ENCODE peak calls at places on chromosome X, in four cellular contexts. D is H9, C is H1, I is IMR-90. O is an unnamed sample.

GRCh38 chrX:110162867-110163266 is 155.0 kb downstream of the AMMECR1 start:
- DNase-seq in I (no peak), C (no peak), D (no peak), O (no peak)

GRCh38 chrX:80285131-80285773 is 135.0 kb upstream of the TENT5D start:
- DNase-seq in I (peak), C (peak), D (peak), O (peak)

GRCh38 chrX:12951590-12951965 is 23.3 kb upstream of the TMSB4X start:
- DNase-seq in C (no peak), I (no peak), D (no peak), O (no peak)

GRCh38 chrX:9188117-9188516 is 154.2 kb upstream of the FAM9B start:
- DNase-seq in D (no peak), C (no peak), I (no peak), O (no peak)

GRCh38 chrX:17738002-17738713 is 865 bp downstream of the SCML1 start:
- DNase-seq in C (peak), D (peak), I (peak), O (peak)

GRCh38 chrX:150736478-150736877 is 43.3 kb downstream of the MTMR1 start:
- DNase-seq in C (no peak), I (no peak), D (no peak), O (no peak)

GRCh38 chrX:102339312-102340298 is 92.6 kb downstream of the NXF2 start:
- DNase-seq in C (no peak), I (no peak), D (peak), O (no peak)

GRCh38 chrX:13664026-13664425 is 11.1 kb downstream of the TCEANC start:
- DNase-seq in C (no peak), D (no peak), I (no peak), O (no peak)

GRCh38 chrX:130999360-130999759 is 58.8 kb upstream of the ARHGAP36 start:
- DNase-seq in C (no peak), D (no peak), I (no peak), O (no peak)

GRCh38 chrX:136531951-136532350 is at the start of gene VGLL1:
- DNase-seq in C (no peak), D (no peak), I (no peak), O (no peak)

GRCh38 chrX:137566746-137567473 is 983 bp downstream of the ZIC3 start:
- DNase-seq in D (no peak), I (no peak), C (no peak), O (peak)

GRCh38 chrX:134418317-134419113 is 41.5 kb upstream of the HPRT1 start:
- DNase-seq in I (peak), C (no peak), D (no peak), O (no peak)

GRCh38 chrX:68186552-68187262 is 246.6 kb downstream of the OPHN1 start:
- DNase-seq in I (peak), C (no peak), D (no peak), O (peak)

GRCh38 chrX:19846995-19847790 is 40.2 kb downstream of the SH3KBP1 start:
- DNase-seq in D (no peak), I (peak), C (no peak), O (peak)

GRCh38 chrX:118974908-118975671 is 672 bp downstream of the LONRF3 start:
- DNase-seq in I (no peak), C (no peak), D (peak), O (peak)

GRCh38 chrX:24196509-24196908 is 47.0 kb downstream of the ZFX start:
- DNase-seq in I (no peak), C (no peak), D (no peak), O (no peak)

GRCh38 chrX:50484662-50485061 is 14.0 kb upstream of the DGKK start:
- DNase-seq in D (no peak), I (no peak), C (no peak), O (peak)

GRCh38 chrX:130497531-130497930 is 95.7 kb downstream of the RBMX2 start:
- DNase-seq in I (no peak), D (no peak), C (no peak), O (no peak)

GRCh38 chrX:118807151-118808017 is 16.2 kb upstream of the ZCCHC12 start:
- DNase-seq in D (peak), I (peak), C (no peak), O (peak)

GRCh38 chrX:77446840-77447239 is 349 bp upstream of the FGF16 start:
- DNase-seq in I (no peak), D (no peak), C (peak), O (peak)

GRCh38 chrX:136268051-136269048 is 17.1 kb upstream of the MAP7D3 start:
- DNase-seq in I (peak), D (no peak), C (no peak), O (peak)

GRCh38 chrX:153881281-153881680 is 4.7 kb downstream of the L1CAM start:
- DNase-seq in D (no peak), I (no peak), C (no peak), O (no peak)

GRCh38 chrX:19870206-19870605 is 17.2 kb downstream of the SH3KBP1 start:
- DNase-seq in C (no peak), D (no peak), I (no peak), O (no peak)

GRCh38 chrX:153635788-153636668 is 11.0 kb upstream of the DUSP9 start:
- DNase-seq in D (peak), I (no peak), C (peak), O (peak)

GRCh38 chrX:72123471-72124185 is 8.1 kb downstream of the RTL5 start:
- DNase-seq in C (no peak), D (peak), I (peak), O (peak)

GRCh38 chrX:150845091-150845490 is 53.4 kb downstream of the CD99L2 start:
- DNase-seq in C (no peak), D (no peak), I (no peak), O (no peak)

GRCh38 chrX:10631416-10632145 is 11.2 kb upstream of the MID1 start:
- DNase-seq in I (peak), C (no peak), D (no peak), O (no peak)

GRCh38 chrX:114272096-114272686 is 311.7 kb upstream of the HTR2C start:
- DNase-seq in D (no peak), C (no peak), I (no peak), O (no peak)

GRCh38 chrX:46967547-46967946 is 55.3 kb downstream of the JADE3 start:
- DNase-seq in C (no peak), D (no peak), I (no peak), O (no peak)

GRCh38 chrX:150506486-150506885 is 61.9 kb upstream of the MTM1 start:
- DNase-seq in D (peak), I (no peak), C (peak), O (peak)

GRCh38 chrX:44020693-44021092 is 47.5 kb upstream of the NDP start:
- DNase-seq in D (no peak), I (no peak), C (no peak), O (no peak)

DNA sequence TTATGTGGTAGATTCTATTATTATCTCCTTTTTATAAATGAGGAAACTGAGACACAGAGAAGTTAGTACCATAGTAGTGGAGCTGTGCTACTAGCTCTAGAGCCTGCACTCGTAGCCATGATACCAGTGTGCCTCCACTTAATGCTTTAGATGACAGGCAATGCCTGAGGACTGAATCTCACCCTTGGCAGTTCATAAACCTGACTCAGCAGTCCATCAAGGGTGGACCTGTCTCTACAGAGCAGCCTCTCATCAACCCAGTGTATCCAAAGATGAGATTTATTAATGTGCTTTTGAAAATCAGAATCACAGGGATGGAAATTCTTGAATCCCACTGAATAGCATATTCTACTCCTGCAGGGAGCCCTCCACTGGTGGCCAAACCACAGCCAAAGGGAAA is 483.2 kb upstream of the DIPK2B start:
- DNase-seq in D (no peak), C (no peak), I (no peak), O (no peak)
- H3K18ac ChIP-seq in D (no peak), C (no peak), I (no peak), O (no peak)

DNA sequence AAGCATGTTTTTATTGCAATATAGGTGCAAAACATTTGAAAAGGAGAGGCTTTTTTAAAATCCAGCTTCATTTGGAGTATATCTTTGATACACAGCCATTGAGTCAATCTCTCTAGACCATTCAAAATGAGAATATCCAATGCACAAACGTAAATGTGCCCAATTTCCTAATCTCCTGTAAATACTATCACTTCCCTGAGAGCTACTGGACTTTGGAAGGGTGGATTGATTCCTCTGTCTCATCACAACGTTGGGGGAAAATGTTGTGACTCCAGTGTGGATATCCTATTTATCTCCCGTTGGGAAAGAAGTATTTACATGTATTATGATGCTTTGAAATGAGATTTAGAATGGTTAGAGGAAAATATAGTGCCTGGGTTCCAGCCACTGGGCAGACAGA is 64.3 kb upstream of the VCX3A start:
- DNase-seq in D (no peak), C (no peak), I (no peak), O (no peak)
- H2AK5ac ChIP-seq in D (no peak), C (no peak), I (no peak), O (no peak)

DNA sequence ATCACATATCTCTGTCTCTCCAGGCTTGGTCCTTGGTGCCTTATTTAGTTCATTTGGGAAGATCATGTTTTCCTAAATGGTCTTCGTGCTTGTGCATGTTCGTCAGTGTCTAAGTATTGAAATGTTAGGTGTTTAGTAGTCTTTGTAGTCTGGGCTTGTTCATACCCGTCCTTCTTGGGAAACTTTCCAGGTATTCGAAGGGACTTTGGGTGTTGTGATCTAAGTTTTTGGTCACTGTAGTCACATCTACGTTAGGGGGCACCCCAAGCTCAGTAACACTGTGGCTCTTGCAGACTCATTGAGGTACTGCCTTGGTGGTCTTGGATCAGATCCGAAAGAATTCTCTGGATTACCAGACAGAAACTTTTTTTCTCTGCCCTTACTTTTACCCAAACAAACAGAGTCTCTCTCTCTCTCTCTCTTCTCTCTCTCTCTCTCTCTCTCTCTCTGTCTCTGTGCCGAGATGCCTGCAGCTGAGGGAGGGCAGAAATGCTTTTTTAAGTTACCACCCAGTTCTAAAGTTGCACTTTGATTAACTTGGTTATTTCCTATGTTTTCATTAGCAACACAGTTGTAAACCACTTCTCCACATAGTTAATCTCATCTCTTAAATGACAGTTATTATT is 67.6 kb upstream of the SLC7A3 start:
- DNase-seq in D (peak), C (peak), I (peak), O (peak)
- H4K5ac ChIP-seq in D (no peak), C (no peak), I (no peak), O (no peak)

GRCh38 chrX:48472225-48472624 is 2.2 kb upstream of the SLC38A5 start:
- DNase-seq in C (no peak), I (no peak), D (no peak), O (no peak)
- H3K18ac ChIP-seq in C (no peak), I (no peak), D (no peak), O (no peak)

DNA sequence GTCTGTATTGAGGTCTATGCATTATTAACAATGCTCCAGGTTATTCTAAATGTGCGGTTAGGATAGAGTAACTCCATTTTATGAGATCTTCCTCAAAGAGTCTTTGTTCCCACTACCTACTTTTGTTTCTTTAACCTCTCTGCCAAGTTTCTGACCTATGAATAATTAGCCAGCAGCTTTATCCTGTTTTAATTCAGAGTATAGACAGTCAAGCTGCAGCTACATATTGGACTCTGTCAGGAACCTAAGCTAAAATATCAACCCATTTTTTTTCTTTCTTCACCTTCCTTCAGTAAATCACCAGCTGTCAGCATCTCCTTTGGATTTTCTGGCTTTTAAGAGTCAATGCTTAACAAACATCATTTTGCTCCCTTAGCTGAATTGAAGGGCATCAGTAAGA is 72.3 kb downstream of the TMEM47 start:
- DNase-seq in I (no peak), C (no peak), D (no peak), O (no peak)
- H2AK5ac ChIP-seq in I (no peak), C (no peak), D (no peak), O (no peak)

DNA sequence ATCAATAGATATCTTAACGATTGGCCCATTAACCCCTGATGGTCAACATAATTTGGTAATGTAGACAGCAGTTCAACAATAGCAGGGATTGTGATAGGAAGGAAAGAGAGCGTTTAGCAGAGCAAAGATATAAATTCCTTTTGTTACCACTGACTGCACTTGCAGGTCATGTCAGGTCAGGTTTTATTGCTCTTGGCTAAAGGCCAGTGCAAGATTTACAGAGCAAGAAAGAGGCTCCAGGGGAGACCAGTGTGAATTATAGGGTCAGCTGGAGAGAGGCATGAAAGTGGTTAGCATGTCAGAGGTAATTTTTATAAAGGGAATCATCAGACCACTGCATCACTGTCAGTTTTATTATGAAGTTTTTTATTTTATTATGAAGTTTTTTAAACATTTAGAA is 94.9 kb upstream of the DIPK2B start:
- DNase-seq in D (no peak), C (no peak), I (peak), O (no peak)
- H4K5ac ChIP-seq in D (no peak), C (no peak), I (no peak), O (no peak)

GRCh38 chrX:663841-664240 is 33.2 kb downstream of the SHOX start:
- DNase-seq in I (no peak), C (no peak), D (no peak), O (no peak)

GRCh38 chrX:661154-661553 is 30.6 kb downstream of the SHOX start:
- DNase-seq in D (no peak), C (no peak), I (no peak), O (no peak)

GRCh38 chrX:666762-667161 is 36.2 kb downstream of the SHOX start:
- DNase-seq in C (no peak), I (no peak), D (no peak), O (peak)

GRCh38 chrX:667360-667759 is 36.8 kb downstream of the SHOX start:
- DNase-seq in C (no peak), D (no peak), I (no peak), O (peak)

GRCh38 chrX:662126-662525 is 31.5 kb downstream of the SHOX start:
- DNase-seq in D (no peak), C (no peak), I (no peak), O (no peak)
- H3K18ac ChIP-seq in D (no peak), C (no peak), I (no peak), O (no peak)

GRCh38 chrX:21802054-21802660 is 37.3 kb upstream of the MBTPS2 start:
- DNase-seq in I (no peak), C (no peak), D (no peak), O (no peak)

GRCh38 chrX:21802844-21803243 is 36.6 kb upstream of the MBTPS2 start:
- DNase-seq in D (no peak), I (no peak), C (no peak), O (no peak)

GRCh38 chrX:21798677-21799219 is 40.7 kb upstream of the MBTPS2 start:
- DNase-seq in I (peak), D (no peak), C (no peak), O (no peak)

GRCh38 chrX:21800344-21800770 is 39.1 kb upstream of the MBTPS2 start:
- DNase-seq in D (no peak), C (no peak), I (peak), O (no peak)

DNA sequence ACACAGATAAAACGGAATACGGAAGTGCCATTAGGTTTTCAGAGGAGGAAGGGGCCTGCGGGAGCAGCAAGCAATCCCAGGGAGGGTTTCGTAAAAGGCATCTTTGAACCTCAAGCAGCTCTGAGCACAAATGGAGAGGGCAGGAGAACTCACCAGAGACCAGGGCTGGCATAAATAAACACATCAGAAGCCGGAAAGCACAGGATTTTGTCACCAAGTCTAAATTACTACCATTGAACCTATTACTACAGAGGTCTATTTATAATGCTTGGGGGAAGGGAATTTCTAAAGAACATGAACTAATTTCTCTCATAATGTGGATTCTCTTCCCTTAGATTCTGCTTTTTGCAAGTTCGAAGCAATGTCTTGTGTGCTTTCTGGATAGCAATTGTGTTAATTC is 39.6 kb upstream of the MBTPS2 start:
- DNase-seq in I (no peak), C (no peak), D (no peak), O (no peak)
- H2AK5ac ChIP-seq in I (no peak), C (no peak), D (no peak), O (no peak)

O was measured in mesendoderm.